ENCODE peak calls at places on chromosomes 11 and 22, in ten cellular contexts. One of them, this sample, is unnamed.

GRCh38 chr11:132803436-132803835 is 728.9 kb downstream of the OPCML start:
- DNase-seq in heart left ventricle: no peak
- DNase-seq in mucosa of descending colon: no peak
- DNase-seq in AG09319: no peak
- DNase-seq in bronchial epithelial cell: peak; percentile 53
- DNase-seq in HFFc6: peak; percentile 56
- DNase-seq in A549: no peak
- DNase-seq in GM13977: no peak
- DNase-seq in progenitor cell of endocrine pancreas: no peak
- DNase-seq in heart right ventricle: no peak
- DNase-seq in this sample: no peak

GRCh38 chr11:67113231-67113721 is 5.8 kb upstream of the KDM2A start:
- DNase-seq in heart left ventricle: no peak
- DNase-seq in mucosa of descending colon: no peak
- DNase-seq in AG09319: no peak
- DNase-seq in bronchial epithelial cell: no peak
- DNase-seq in HFFc6: no peak
- DNase-seq in A549: no peak
- DNase-seq in GM13977: peak; percentile 60
- DNase-seq in progenitor cell of endocrine pancreas: no peak
- DNase-seq in heart right ventricle: no peak
- DNase-seq in this sample: no peak

GRCh38 chr22:30238661-30239420 is 7.7 kb downstream of the LIF start:
- DNase-seq in heart left ventricle: peak; percentile 52
- DNase-seq in mucosa of descending colon: peak; percentile 58
- DNase-seq in AG09319: no peak
- DNase-seq in bronchial epithelial cell: no peak
- DNase-seq in HFFc6: no peak
- DNase-seq in A549: no peak
- DNase-seq in GM13977: no peak
- DNase-seq in progenitor cell of endocrine pancreas: no peak
- DNase-seq in heart right ventricle: peak; percentile 40
- DNase-seq in this sample: no peak

GRCh38 chr11:94577841-94578240 is 10.7 kb downstream of the PIWIL4 start:
- DNase-seq in heart left ventricle: no peak
- DNase-seq in mucosa of descending colon: no peak
- DNase-seq in AG09319: no peak
- DNase-seq in bronchial epithelial cell: no peak
- DNase-seq in HFFc6: no peak
- DNase-seq in A549: no peak
- DNase-seq in GM13977: no peak
- DNase-seq in progenitor cell of endocrine pancreas: no peak
- DNase-seq in heart right ventricle: no peak
- DNase-seq in this sample: no peak

GRCh38 chr22:49662681-49663080 is 165.0 kb downstream of the BRD1 start:
- DNase-seq in heart left ventricle: no peak
- DNase-seq in mucosa of descending colon: no peak
- DNase-seq in AG09319: no peak
- DNase-seq in bronchial epithelial cell: no peak
- DNase-seq in HFFc6: no peak
- DNase-seq in A549: no peak
- DNase-seq in GM13977: no peak
- DNase-seq in progenitor cell of endocrine pancreas: no peak
- DNase-seq in heart right ventricle: no peak
- DNase-seq in this sample: no peak

GRCh38 chr22:37077802-37078448 is 26.4 kb downstream of the KCTD17 start:
- DNase-seq in heart left ventricle: peak; percentile 55
- DNase-seq in mucosa of descending colon: peak; percentile 81
- DNase-seq in AG09319: peak; percentile 10
- DNase-seq in bronchial epithelial cell: peak; percentile 19
- DNase-seq in HFFc6: peak; percentile 7
- DNase-seq in A549: peak; percentile 76
- DNase-seq in GM13977: peak; percentile 93
- DNase-seq in progenitor cell of endocrine pancreas: peak; percentile 72
- DNase-seq in heart right ventricle: no peak
- DNase-seq in this sample: peak; percentile 62

GRCh38 chr11:111395081-111395480 is 16.0 kb upstream of the POU2AF1 start:
- DNase-seq in heart left ventricle: no peak
- DNase-seq in mucosa of descending colon: no peak
- DNase-seq in AG09319: no peak
- DNase-seq in bronchial epithelial cell: no peak
- DNase-seq in HFFc6: no peak
- DNase-seq in A549: no peak
- DNase-seq in GM13977: no peak
- DNase-seq in progenitor cell of endocrine pancreas: no peak
- DNase-seq in heart right ventricle: no peak
- DNase-seq in this sample: no peak

GRCh38 chr22:26711205-26711958 is 54.0 kb downstream of the MIAT start:
- DNase-seq in heart left ventricle: no peak
- DNase-seq in mucosa of descending colon: no peak
- DNase-seq in AG09319: no peak
- DNase-seq in bronchial epithelial cell: no peak
- DNase-seq in HFFc6: no peak
- DNase-seq in A549: no peak
- DNase-seq in GM13977: peak; percentile 72
- DNase-seq in progenitor cell of endocrine pancreas: no peak
- DNase-seq in heart right ventricle: no peak
- DNase-seq in this sample: no peak

GRCh38 chr11:1195690-1196515 is 27.0 kb upstream of the MUC5B start:
- DNase-seq in heart left ventricle: no peak
- DNase-seq in mucosa of descending colon: no peak
- DNase-seq in AG09319: no peak
- DNase-seq in bronchial epithelial cell: no peak
- DNase-seq in HFFc6: no peak
- DNase-seq in A549: no peak
- DNase-seq in GM13977: no peak
- DNase-seq in progenitor cell of endocrine pancreas: no peak
- DNase-seq in heart right ventricle: peak; percentile 2
- DNase-seq in this sample: peak; percentile 31

GRCh38 chr11:85742873-85743275 is 56.9 kb upstream of the CCDC89 start:
- DNase-seq in heart left ventricle: no peak
- DNase-seq in mucosa of descending colon: peak; percentile 39
- DNase-seq in AG09319: no peak
- DNase-seq in bronchial epithelial cell: peak; percentile 84
- DNase-seq in HFFc6: no peak
- DNase-seq in A549: no peak
- DNase-seq in GM13977: no peak
- DNase-seq in progenitor cell of endocrine pancreas: no peak
- DNase-seq in heart right ventricle: no peak
- DNase-seq in this sample: no peak

GRCh38 chr11:95704865-95705264 is 84.7 kb downstream of the FAM76B start:
- DNase-seq in heart left ventricle: no peak
- DNase-seq in mucosa of descending colon: no peak
- DNase-seq in AG09319: no peak
- DNase-seq in bronchial epithelial cell: no peak
- DNase-seq in HFFc6: no peak
- DNase-seq in A549: no peak
- DNase-seq in GM13977: no peak
- DNase-seq in progenitor cell of endocrine pancreas: no peak
- DNase-seq in heart right ventricle: no peak
- DNase-seq in this sample: no peak

GRCh38 chr22:43919106-43919965 is 4.3 kb upstream of the PNPLA3 start:
- DNase-seq in heart left ventricle: no peak
- DNase-seq in mucosa of descending colon: no peak
- DNase-seq in AG09319: no peak
- DNase-seq in bronchial epithelial cell: no peak
- DNase-seq in HFFc6: peak; percentile 82
- DNase-seq in A549: no peak
- DNase-seq in GM13977: no peak
- DNase-seq in progenitor cell of endocrine pancreas: no peak
- DNase-seq in heart right ventricle: no peak
- DNase-seq in this sample: no peak

GRCh38 chr11:63673579-63673978 is 2.4 kb upstream of the ATL3 start:
- DNase-seq in heart left ventricle: no peak
- DNase-seq in mucosa of descending colon: no peak
- DNase-seq in AG09319: no peak
- DNase-seq in bronchial epithelial cell: no peak
- DNase-seq in HFFc6: peak; percentile 25
- DNase-seq in A549: no peak
- DNase-seq in GM13977: no peak
- DNase-seq in progenitor cell of endocrine pancreas: no peak
- DNase-seq in heart right ventricle: no peak
- DNase-seq in this sample: no peak

DNA sequence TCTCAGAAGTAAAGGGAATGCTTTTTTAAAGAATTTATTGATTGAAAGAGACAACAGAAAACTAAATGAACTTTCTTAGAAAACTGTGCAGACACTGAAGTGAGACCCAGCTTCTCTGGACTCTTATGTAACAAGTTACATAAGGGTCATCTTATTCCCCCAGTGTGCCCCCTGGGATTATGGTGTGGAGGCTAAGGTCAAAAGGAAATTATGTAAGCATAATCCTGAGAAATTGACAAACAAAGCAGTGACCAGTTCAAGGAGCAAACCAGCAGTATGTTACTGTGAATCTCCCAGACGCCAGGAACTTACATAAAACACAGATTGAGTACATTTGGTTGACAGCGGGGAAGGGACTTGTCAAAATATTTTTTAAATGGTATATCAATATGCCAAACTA is 78.6 kb downstream of the SLC1A2 start:
- DNase-seq in heart left ventricle: peak; percentile 37
- DNase-seq in mucosa of descending colon: no peak
- DNase-seq in AG09319: no peak
- DNase-seq in bronchial epithelial cell: no peak
- DNase-seq in HFFc6: no peak
- DNase-seq in A549: no peak
- DNase-seq in GM13977: no peak
- DNase-seq in progenitor cell of endocrine pancreas: no peak
- DNase-seq in heart right ventricle: peak; percentile 63
- DNase-seq in this sample: no peak
- TF ChIP-seq CTCF in heart left ventricle: no peak
- TF ChIP-seq CTCF in mucosa of descending colon: no peak
- TF ChIP-seq CTCF in AG09319: no peak
- TF ChIP-seq CTCF in bronchial epithelial cell: no peak
- TF ChIP-seq CTCF in HFFc6: no peak
- TF ChIP-seq CTCF in A549: no peak
- TF ChIP-seq CTCF in GM13977: no peak
- TF ChIP-seq CTCF in progenitor cell of endocrine pancreas: no peak
- TF ChIP-seq CTCF in heart right ventricle: no peak
- TF ChIP-seq CTCF in this sample: no peak

GRCh38 chr11:60625262-60625661 is 74.2 kb upstream of the MS4A8 start:
- DNase-seq in heart left ventricle: no peak
- DNase-seq in mucosa of descending colon: peak; percentile 54
- DNase-seq in AG09319: no peak
- DNase-seq in bronchial epithelial cell: peak; percentile 55
- DNase-seq in HFFc6: peak; percentile 45
- DNase-seq in A549: no peak
- DNase-seq in GM13977: no peak
- DNase-seq in progenitor cell of endocrine pancreas: no peak
- DNase-seq in heart right ventricle: no peak
- DNase-seq in this sample: no peak
- TF ChIP-seq CTCF in heart left ventricle: no peak
- TF ChIP-seq CTCF in mucosa of descending colon: no peak
- TF ChIP-seq CTCF in AG09319: peak; percentile 3
- TF ChIP-seq CTCF in bronchial epithelial cell: peak; percentile 17
- TF ChIP-seq CTCF in HFFc6: peak; percentile 67
- TF ChIP-seq CTCF in A549: no peak
- TF ChIP-seq CTCF in GM13977: peak; percentile 9
- TF ChIP-seq CTCF in progenitor cell of endocrine pancreas: peak; percentile 29
- TF ChIP-seq CTCF in heart right ventricle: no peak
- TF ChIP-seq CTCF in this sample: no peak

DNA sequence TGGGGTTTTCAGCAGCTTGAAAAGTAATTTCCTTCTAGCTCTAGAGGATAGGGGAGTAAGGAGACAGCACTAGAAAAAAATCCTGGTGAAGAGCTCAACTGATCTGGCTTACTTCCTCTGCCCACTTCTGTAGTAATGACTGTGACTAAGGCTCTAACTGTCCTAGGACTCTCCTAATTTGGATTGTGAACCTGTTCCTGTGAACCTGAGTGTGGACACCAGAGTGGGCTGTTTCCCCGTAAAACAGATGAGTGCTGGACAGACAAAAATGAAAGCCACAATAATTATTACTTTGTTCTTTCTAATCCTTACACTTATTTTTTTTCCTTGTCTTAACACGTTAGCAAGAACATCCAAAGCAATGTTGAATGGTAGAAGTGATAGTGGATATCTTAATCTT is 154.1 kb downstream of the AASDHPPT start:
- DNase-seq in heart left ventricle: no peak
- DNase-seq in mucosa of descending colon: no peak
- DNase-seq in AG09319: peak; percentile 1
- DNase-seq in bronchial epithelial cell: no peak
- DNase-seq in HFFc6: no peak
- DNase-seq in A549: no peak
- DNase-seq in GM13977: no peak
- DNase-seq in progenitor cell of endocrine pancreas: no peak
- DNase-seq in heart right ventricle: no peak
- DNase-seq in this sample: no peak
- TF ChIP-seq CTCF in heart left ventricle: peak; percentile 26
- TF ChIP-seq CTCF in mucosa of descending colon: no peak
- TF ChIP-seq CTCF in AG09319: peak; percentile 43
- TF ChIP-seq CTCF in bronchial epithelial cell: no peak
- TF ChIP-seq CTCF in HFFc6: no peak
- TF ChIP-seq CTCF in A549: no peak
- TF ChIP-seq CTCF in GM13977: no peak
- TF ChIP-seq CTCF in progenitor cell of endocrine pancreas: peak; percentile 7
- TF ChIP-seq CTCF in heart right ventricle: peak; percentile 24
- TF ChIP-seq CTCF in this sample: no peak

GRCh38 chr22:39300198-39300830 is 19.1 kb downstream of the RPL3 start:
- DNase-seq in heart left ventricle: peak; percentile 65
- DNase-seq in mucosa of descending colon: no peak
- DNase-seq in AG09319: no peak
- DNase-seq in bronchial epithelial cell: no peak
- DNase-seq in HFFc6: no peak
- DNase-seq in A549: no peak
- DNase-seq in GM13977: no peak
- DNase-seq in progenitor cell of endocrine pancreas: no peak
- DNase-seq in heart right ventricle: peak; percentile 58
- DNase-seq in this sample: no peak
- TF ChIP-seq CTCF in heart left ventricle: peak; percentile 30
- TF ChIP-seq CTCF in mucosa of descending colon: no peak
- TF ChIP-seq CTCF in AG09319: no peak
- TF ChIP-seq CTCF in bronchial epithelial cell: no peak
- TF ChIP-seq CTCF in HFFc6: no peak
- TF ChIP-seq CTCF in A549: no peak
- TF ChIP-seq CTCF in GM13977: peak; percentile 11
- TF ChIP-seq CTCF in progenitor cell of endocrine pancreas: no peak
- TF ChIP-seq CTCF in heart right ventricle: peak; percentile 31
- TF ChIP-seq CTCF in this sample: no peak